ENCODE peak calls at places on chromosomes 5 and 9, in seven cellular contexts. G is GM12865; Q is OCI-LY7; P is stimulated activated CD8-positive, alpha-beta memory T cell treated with anti-CD3 and anti-CD28 coated beads, Interleukin-15, amount 100 ng/mL, for 4 hours; E is coronary artery; U is cardiac muscle cell; X is AG04449. J is an unnamed sample.

GRCh38 chr5:179762079-179762780 is 29.6 kb downstream of the MAML1 start:
- DNase-seq in Q (peak), X (no peak), E (no peak), U (no peak), P (no peak), G (peak), J (peak)

GRCh38 chr5:55427157-55427556 is 107.6 kb downstream of the PLPP1 start:
- DNase-seq in G (no peak), X (peak), P (no peak), Q (no peak), E (no peak), U (peak), J (no peak)

GRCh38 chr5:150131461-150131860 is 24.2 kb downstream of the PDGFRB start:
- DNase-seq in Q (no peak), G (no peak), U (no peak), E (no peak), P (no peak), X (no peak), J (no peak)

GRCh38 chr5:88769165-88769564 is 113.8 kb downstream of the MEF2C start:
- DNase-seq in U (peak), X (no peak), Q (no peak), E (no peak), G (no peak), P (no peak), J (no peak)

GRCh38 chr5:142845402-142845901 is 75.3 kb downstream of the ARHGAP26 start:
- DNase-seq in U (no peak), Q (no peak), P (no peak), G (peak), X (no peak), E (no peak), J (no peak)

GRCh38 chr9:12776775-12777055 is 1.9 kb downstream of the LURAP1L start:
- DNase-seq in E (no peak), X (no peak), G (no peak), Q (no peak), P (no peak), U (peak), J (no peak)

GRCh38 chr9:93058357-93059096 is at the start of gene SUSD3:
- DNase-seq in X (no peak), P (peak), Q (peak), E (no peak), G (peak), U (peak), J (peak)

GRCh38 chr9:99357575-99357974 is 135.5 kb downstream of the SEC61B start:
- DNase-seq in P (no peak), U (no peak), E (no peak), Q (no peak), X (no peak), G (peak), J (no peak)

GRCh38 chr5:582936-583635 is 29.1 kb upstream of the CEP72 start:
- DNase-seq in Q (no peak), G (no peak), X (no peak), P (no peak), U (no peak), E (peak), J (no peak)

GRCh38 chr5:1666812-1667588 is 132.6 kb downstream of the MRPL36 start:
- DNase-seq in E (peak), G (no peak), X (no peak), P (no peak), Q (peak), U (peak), J (no peak)

GRCh38 chr9:18457498-18457897 is 16.5 kb upstream of the ADAMTSL1 start:
- DNase-seq in P (no peak), Q (no peak), X (no peak), G (no peak), U (peak), E (no peak), J (no peak)